ENCODE peak calls at places on chromosomes 4 and X, in ten cellular contexts. Q, H, Z, Y, I, C, A, J, S and R are unnamed samples.

GRCh38 chr4:52096048-52096447 is 44.9 kb downstream of the SPATA18 start:
- DNase-seq in Q (no peak), H (no peak), Z (no peak), Y (no peak), I (no peak), C (no peak), A (no peak), J (no peak), S (peak; percentile 58), R (no peak)

GRCh38 chr4:26899991-26900390 is 39.4 kb downstream of the STIM2 start:
- DNase-seq in Q (no peak), H (no peak), Z (no peak), Y (no peak), I (no peak), C (peak; percentile 11), A (no peak), J (no peak), S (no peak), R (no peak)

GRCh38 chrX:3346436-3347329 is at the start of gene MXRA5:
- DNase-seq in Q (no peak), H (peak; percentile 74), Z (no peak), Y (no peak), I (no peak), C (peak; percentile 64), A (peak; percentile 47), J (peak; percentile 68), S (peak; percentile 66), R (peak; percentile 48)

GRCh38 chr4:56003606-56004005 is 54.9 kb downstream of the CEP135 start:
- DNase-seq in Q (no peak), H (no peak), Z (no peak), Y (no peak), I (no peak), C (no peak), A (no peak), J (no peak), S (no peak), R (no peak)

GRCh38 chr4:108166038-108166437 is 2.7 kb downstream of the LEF1 start:
- DNase-seq in Q (no peak), H (peak; percentile 32), Z (no peak), Y (no peak), I (peak; percentile 54), C (no peak), A (no peak), J (no peak), S (no peak), R (no peak)

GRCh38 chrX:136920001-136920400 is 39.5 kb upstream of the RBMX start:
- DNase-seq in Q (no peak), H (no peak), Z (no peak), Y (no peak), I (no peak), C (no peak), A (no peak), J (no peak), S (no peak), R (no peak)

GRCh38 chr4:104938624-104939023 is 208.1 kb upstream of the TET2 start:
- DNase-seq in Q (no peak), H (no peak), Z (no peak), Y (no peak), I (peak; percentile 43), C (no peak), A (no peak), J (no peak), S (no peak), R (no peak)

GRCh38 chrX:69257504-69258127 is 92.4 kb upstream of the PJA1 start:
- DNase-seq in Q (no peak), H (no peak), Z (no peak), Y (no peak), I (no peak), C (no peak), A (no peak), J (no peak), S (no peak), R (no peak)

GRCh38 chrX:2388669-2389068 is 112.1 kb downstream of the DHRSX start:
- DNase-seq in Q (no peak), H (no peak), Z (no peak), Y (no peak), I (no peak), C (no peak), A (no peak), J (no peak), S (no peak), R (no peak)

GRCh38 chr4:19583827-19584569 is 667.7 kb upstream of the SLIT2 start:
- DNase-seq in Q (no peak), H (no peak), Z (no peak), Y (no peak), I (no peak), C (peak; percentile 39), A (no peak), J (no peak), S (peak; percentile 76), R (no peak)

GRCh38 chr4:113444386-113444785 is 317.2 kb downstream of the CAMK2D start:
- DNase-seq in Q (no peak), H (no peak), Z (no peak), Y (no peak), I (no peak), C (peak; percentile 68), A (no peak), J (no peak), S (peak; percentile 64), R (no peak)

GRCh38 chr4:113397114-113397701 is 347.8 kb downstream of the ANK2 start:
- DNase-seq in Q (no peak), H (no peak), Z (no peak), Y (no peak), I (no peak), C (peak; percentile 91), A (no peak), J (no peak), S (peak; percentile 76), R (peak; percentile 63)

GRCh38 chr4:183396187-183396738 is 48.2 kb upstream of the CDKN2AIP start:
- DNase-seq in Q (no peak), H (no peak), Z (no peak), Y (no peak), I (no peak), C (no peak), A (no peak), J (no peak), S (peak; percentile 22), R (no peak)

GRCh38 chrX:117969782-117970181 is 146.8 kb downstream of the KLHL13 start:
- DNase-seq in Q (no peak), H (no peak), Z (no peak), Y (no peak), I (no peak), C (no peak), A (no peak), J (no peak), S (no peak), R (no peak)

DNA sequence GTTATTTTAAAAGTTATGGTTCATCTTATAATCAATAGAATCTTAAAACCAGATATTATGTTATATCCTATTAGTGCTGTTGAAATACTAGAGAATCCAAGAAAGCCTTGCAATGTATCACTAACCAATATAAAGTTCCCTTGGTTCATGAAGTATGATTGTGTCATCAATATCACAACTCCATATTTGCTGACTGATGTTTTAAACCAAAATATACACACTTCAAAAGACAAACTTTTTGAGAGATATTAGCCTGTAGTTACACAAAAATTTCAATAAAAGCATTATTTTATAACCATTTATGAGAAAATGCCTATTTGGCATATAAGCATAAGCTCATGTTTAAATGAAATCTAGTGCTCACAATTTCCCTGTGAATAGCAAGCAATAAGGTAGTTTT is 198.6 kb downstream of the CENPC start:
- DNase-seq in Q (no peak), H (no peak), Z (no peak), Y (no peak), I (no peak), C (no peak), A (no peak), J (no peak), S (no peak), R (no peak)
- H3K4me3 ChIP-seq in Q (no peak overlapping the region), H (no peak overlapping the region), Z (no peak overlapping the region), Y (no peak overlapping the region), I (no peak overlapping the region), C (no peak overlapping the region), A (no peak overlapping the region), J (no peak overlapping the region), S (no peak overlapping the region), R (no peak overlapping the region)

DNA sequence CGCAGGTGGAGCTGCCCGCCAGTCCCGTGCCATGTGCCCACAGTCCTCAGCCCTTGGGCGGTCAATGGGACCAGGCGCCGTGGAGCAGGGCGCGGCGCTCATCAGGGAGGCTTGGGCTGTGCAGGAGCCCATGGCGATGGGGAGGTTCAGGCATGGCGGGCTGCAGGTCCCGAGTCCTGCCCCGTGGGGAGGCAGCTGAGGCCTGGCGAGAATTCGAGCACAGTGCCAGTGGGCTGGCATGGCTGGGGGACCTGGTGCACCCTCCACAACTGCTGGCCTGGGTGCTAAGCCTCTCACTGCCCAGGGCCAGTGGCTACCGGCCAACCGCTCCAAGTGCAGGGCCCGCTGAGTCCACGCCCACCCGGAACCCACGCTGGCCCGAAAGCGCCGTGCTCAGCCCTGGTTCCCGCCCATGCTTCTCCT is 646.5 kb downstream of the GABRG1 start:
- DNase-seq in Q (no peak), H (no peak), Z (no peak), Y (no peak), I (no peak), C (no peak), A (no peak), J (no peak), S (no peak), R (no peak)
- H3K9me3 ChIP-seq in Q (no peaks in the 10 kb centered on the region), H (no peaks in the 10 kb centered on the region), Z (no peaks in the 10 kb centered on the region), Y (peaks cover 11% of the 10 kb centered on the region), I (no peaks in the 10 kb centered on the region), C (no peaks in the 10 kb centered on the region), A (peaks cover 42% of the 10 kb centered on the region), J (no peaks in the 10 kb centered on the region), S (no peaks in the 10 kb centered on the region), R (peaks cover 3% of the 10 kb centered on the region)

DNA sequence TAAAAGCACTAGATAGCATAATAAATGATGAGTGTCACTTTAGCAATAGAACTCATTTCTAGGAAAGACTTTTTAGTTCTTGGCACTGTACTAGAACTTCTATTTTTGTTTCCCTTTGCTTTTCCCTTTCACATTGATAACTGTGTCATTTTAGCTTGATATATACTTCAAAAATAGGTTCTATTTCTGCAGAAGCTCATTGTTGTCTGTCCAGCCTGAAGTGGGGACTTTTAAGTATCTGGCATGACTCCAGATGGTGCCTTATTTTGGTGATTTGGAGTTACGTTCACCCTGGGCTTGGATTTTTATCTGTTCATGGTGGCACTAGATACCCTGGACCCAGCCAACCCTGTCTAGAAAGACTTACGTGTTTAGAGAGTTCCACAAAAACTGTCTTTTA is 3.4 kb downstream of the ABHD18 start:
- DNase-seq in Q (no peak), H (no peak), Z (no peak), Y (no peak), I (no peak), C (no peak), A (no peak), J (no peak), S (no peak), R (no peak)
- H3K4me3 ChIP-seq in Q (peak overlapping the region; percentile 32), H (no peak overlapping the region), Z (no peak overlapping the region), Y (no peak overlapping the region), I (no peak overlapping the region), C (peak overlapping the region; percentile 15), A (no peak overlapping the region), J (no peak overlapping the region), S (no peak overlapping the region), R (peak overlapping the region; percentile 11)

DNA sequence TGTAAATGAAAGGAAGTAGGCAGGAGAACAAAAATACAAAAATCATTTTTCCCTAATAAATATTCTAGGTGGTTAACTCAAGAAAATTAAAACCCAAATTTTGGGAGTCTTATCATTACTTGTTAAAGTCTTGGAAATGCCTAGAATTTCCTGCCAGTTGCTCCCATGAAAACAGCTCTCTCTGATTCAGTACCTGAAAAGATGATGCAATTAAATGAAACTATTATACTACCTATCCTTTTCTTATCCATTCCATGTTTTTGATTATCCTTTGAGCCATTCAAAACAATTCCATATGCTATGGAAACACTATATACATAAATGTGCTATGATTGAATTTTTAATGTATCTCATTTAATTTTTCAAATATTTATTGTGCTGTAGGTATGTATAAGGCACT is 50.5 kb upstream of the AMELX start:
- DNase-seq in Q (no peak), H (no peak), Z (no peak), Y (no peak), I (no peak), C (no peak), A (no peak), J (no peak), S (no peak), R (no peak)
- H3K9me3 ChIP-seq in Q (no peaks in the 10 kb centered on the region), H (no peaks in the 10 kb centered on the region), Z (no peaks in the 10 kb centered on the region), Y (no peaks in the 10 kb centered on the region), I (no peaks in the 10 kb centered on the region), C (no peaks in the 10 kb centered on the region), A (no peaks in the 10 kb centered on the region), J (no peaks in the 10 kb centered on the region), S (no peaks in the 10 kb centered on the region), R (no peaks in the 10 kb centered on the region)